ENCODE peak calls at places on chromosomes 12 and 14, in eight cellular contexts. F is bronchial epithelial cell; M is stimulated activated CD4-positive, alpha-beta T cell treated with anti-CD3 and anti-CD28 coated beads, Interleukin-12 subunit alpha, Interleukin-12 subunit beta, amount 100 ng/mL, for 48 hours; H is NCI-H1092; X is COR-L47; I is CD14-positive monocyte; D is activated CD8-positive, alpha-beta memory T cell treated with anti-CD3 and anti-CD28 coated beads for 24 hours; S is adrenal gland. U is an unnamed sample.
A peak's percentile ranks its signal among the peaks of the same experiment; 100 is the strongest.

GRCh38 chr12:65195387-65196055 is 26.1 kb downstream of the LEMD3 start:
- DNase-seq in F (no peak), M (no peak), H (no peak), X (no peak), I (no peak), D (no peak), S (no peak), U (no peak)

GRCh38 chr14:78978896-78979295 is 808.7 kb downstream of the NRXN3 start:
- DNase-seq in F (no peak), M (no peak), H (no peak), X (no peak), I (no peak), D (no peak), S (no peak), U (no peak)

GRCh38 chr14:47442206-47442605 is 233.2 kb downstream of the MDGA2 start:
- DNase-seq in F (peak; percentile 58), M (no peak), H (no peak), X (no peak), I (no peak), D (no peak), S (no peak), U (no peak)

GRCh38 chr12:121581681-121582439 is 1.0 kb upstream of the KDM2B start:
- DNase-seq in F (no peak), M (no peak), H (no peak), X (no peak), I (no peak), D (no peak), S (peak; percentile 38), U (no peak)

GRCh38 chr14:72583316-72584272 is 310.3 kb downstream of the DPF3 start:
- DNase-seq in F (no peak), M (no peak), H (no peak), X (no peak), I (no peak), D (no peak), S (no peak), U (no peak)

GRCh38 chr12:10740182-10740581 is 17.1 kb upstream of the YBX3 start:
- DNase-seq in F (peak; percentile 52), M (no peak), H (no peak), X (no peak), I (no peak), D (no peak), S (no peak), U (no peak)

GRCh38 chr14:79044894-79045624 is 874.9 kb downstream of the NRXN3 start:
- DNase-seq in F (peak; percentile 99), M (no peak), H (peak; percentile 12), X (peak; percentile 82), I (no peak), D (no peak), S (no peak), U (no peak)

GRCh38 chr14:63277784-63278183 is 41.0 kb downstream of the GPHB5 start:
- DNase-seq in F (no peak), M (no peak), H (peak; percentile 67), X (no peak), I (no peak), D (no peak), S (no peak), U (no peak)

GRCh38 chr12:93080452-93080851 is 151.4 kb upstream of the EEA1 start:
- DNase-seq in F (no peak), M (no peak), H (no peak), X (no peak), I (no peak), D (no peak), S (no peak), U (no peak)

GRCh38 chr12:5685935-5686334 is 254.0 kb downstream of the NTF3 start:
- DNase-seq in F (no peak), M (no peak), H (no peak), X (no peak), I (no peak), D (no peak), S (no peak), U (no peak)

GRCh38 chr12:24903305-24904088 is 45.4 kb downstream of the BCAT1 start:
- DNase-seq in F (no peak), M (no peak), H (no peak), X (no peak), I (no peak), D (peak; percentile 61), S (no peak), U (no peak)

GRCh38 chr14:52862652-52863338 is 71.4 kb upstream of the GNPNAT1 start:
- DNase-seq in F (peak; percentile 63), M (no peak), H (no peak), X (no peak), I (no peak), D (no peak), S (no peak), U (no peak)

GRCh38 chr14:100168515-100168914 is 9.1 kb upstream of the DEGS2 start:
- DNase-seq in F (no peak), M (no peak), H (no peak), X (no peak), I (no peak), D (no peak), S (no peak), U (no peak)

GRCh38 chr12:145369-145960 is 68.5 kb downstream of the SLC6A12 start:
- DNase-seq in F (peak; percentile 58), M (no peak), H (no peak), X (no peak), I (no peak), D (no peak), S (no peak), U (no peak)

GRCh38 chr14:103534576-103535061 is 5.6 kb downstream of the TRMT61A start:
- DNase-seq in F (no peak), M (no peak), H (no peak), X (no peak), I (no peak), D (no peak), S (no peak), U (no peak)

GRCh38 chr14:30728471-30728870 is 106.4 kb downstream of the SCFD1 start:
- DNase-seq in F (no peak), M (no peak), H (no peak), X (no peak), I (no peak), D (no peak), S (no peak), U (no peak)

GRCh38 chr12:49529409-49529808 is 9.4 kb upstream of the KCNH3 start:
- DNase-seq in F (no peak), M (no peak), H (no peak), X (no peak), I (no peak), D (no peak), S (no peak), U (no peak)

GRCh38 chr12:128918481-128918880 is 65.2 kb downstream of the GLT1D1 start:
- DNase-seq in F (no peak), M (no peak), H (no peak), X (no peak), I (no peak), D (no peak), S (no peak), U (no peak)

GRCh38 chr14:76887196-76887595 is 61.0 kb downstream of the LRRC74A start:
- DNase-seq in F (no peak), M (no peak), H (no peak), X (no peak), I (no peak), D (no peak), S (no peak), U (no peak)

GRCh38 chr12:57127101-57127709 is 1.1 kb upstream of the LRP1 start:
- DNase-seq in F (peak; percentile 58), M (peak; percentile 17), H (no peak), X (peak; percentile 37), I (no peak), D (peak; percentile 75), S (peak; percentile 83), U (no peak)

GRCh38 chr12:1646908-1647669 is 18.1 kb downstream of the WNT5B start:
- DNase-seq in F (no peak), M (no peak), H (no peak), X (no peak), I (no peak), D (no peak), S (no peak), U (no peak)

GRCh38 chr12:45532113-45532512 is 197.4 kb upstream of the ARID2 start:
- DNase-seq in F (no peak), M (no peak), H (no peak), X (no peak), I (no peak), D (no peak), S (no peak), U (no peak)

GRCh38 chr12:12039897-12040296 is 30.8 kb upstream of the BCL2L14 start:
- DNase-seq in F (no peak), M (no peak), H (no peak), X (no peak), I (no peak), D (no peak), S (no peak), U (no peak)

GRCh38 chr12:27260746-27261145 is 16.7 kb downstream of the STK38L start:
- DNase-seq in F (peak; percentile 59), M (no peak), H (no peak), X (no peak), I (no peak), D (no peak), S (no peak), U (no peak)

GRCh38 chr14:23639048-23639890 is 3.1 kb downstream of the DHRS2 start:
- DNase-seq in F (no peak), M (no peak), H (no peak), X (no peak), I (no peak), D (no peak), S (no peak), U (no peak)

GRCh38 chr12:90275088-90275487 is 566.5 kb upstream of the ATP2B1 start:
- DNase-seq in F (peak; percentile 12), M (no peak), H (no peak), X (no peak), I (no peak), D (no peak), S (no peak), U (no peak)

GRCh38 chr12:89529738-89530137 is 3.9 kb upstream of the POC1B start:
- DNase-seq in F (peak; percentile 64), M (no peak), H (peak; percentile 13), X (peak; percentile 8), I (no peak), D (no peak), S (no peak), U (no peak)

GRCh38 chr12:2804390-2805145 is 7.9 kb upstream of the ITFG2 start:
- DNase-seq in F (no peak), M (no peak), H (no peak), X (no peak), I (no peak), D (no peak), S (peak; percentile 74), U (no peak)

GRCh38 chr14:99120147-99121026 is 151.6 kb downstream of the BCL11B start:
- DNase-seq in F (no peak), M (no peak), H (no peak), X (no peak), I (no peak), D (peak; percentile 44), S (no peak), U (peak; percentile 37)

GRCh38 chr12:41188058-41188840 is at the start of gene PDZRN4:
- DNase-seq in F (no peak), M (no peak), H (no peak), X (peak; percentile 64), I (no peak), D (no peak), S (no peak), U (no peak)

GRCh38 chr12:615620-616019 is 47.6 kb downstream of the NINJ2 start:
- DNase-seq in F (no peak), M (no peak), H (no peak), X (no peak), I (peak; percentile 4), D (no peak), S (peak; percentile 31), U (no peak)

GRCh38 chr14:67964391-67964812 is 144.8 kb downstream of the RAD51B start:
- DNase-seq in F (peak; percentile 88), M (no peak), H (no peak), X (no peak), I (no peak), D (no peak), S (no peak), U (no peak)

U was measured in vagina.